ENCODE peak calls at places on chromosome 1, in six cellular contexts. H, X, E, F, T and C are unnamed samples.

GRCh38 chr1:180863158-180863775 is 49.4 kb upstream of the KIAA1614 start:
- DNase-seq in H (no peak), X (peak), E (peak), F (peak), T (no peak), C (no peak)

GRCh38 chr1:75203415-75204277 is 69.5 kb downstream of the LHX8 start:
- DNase-seq in H (peak), X (peak), E (peak), F (peak), T (no peak), C (peak)

GRCh38 chr1:109761227-109762038 is 2.3 kb downstream of the EPS8L3 start:
- DNase-seq in H (no peak), X (no peak), E (no peak), F (no peak), T (no peak), C (no peak)

GRCh38 chr1:203025721-203026665 is at the start of gene PPFIA4:
- DNase-seq in H (peak), X (no peak), E (peak), F (peak), T (peak), C (peak)

GRCh38 chr1:225766967-225767413 is 10.6 kb upstream of the SRP9 start:
- DNase-seq in H (no peak), X (peak), E (peak), F (no peak), T (no peak), C (no peak)

GRCh38 chr1:66197785-66198184 is 336.2 kb upstream of the SGIP1 start:
- DNase-seq in H (no peak), X (no peak), E (no peak), F (no peak), T (no peak), C (no peak)

GRCh38 chr1:147641695-147642592 is 28.4 kb downstream of the ACP6 start:
- DNase-seq in H (no peak), X (peak), E (peak), F (peak), T (peak), C (peak)

GRCh38 chr1:168452329-168452728 is 91.5 kb downstream of the XCL2 start:
- DNase-seq in H (no peak), X (no peak), E (peak), F (no peak), T (peak), C (no peak)

GRCh38 chr1:25135903-25136302 is 96.4 kb downstream of the SYF2 start:
- DNase-seq in H (no peak), X (no peak), E (peak), F (no peak), T (no peak), C (no peak)

GRCh38 chr1:200242379-200243041 is 167.3 kb downstream of the ZNF281 start:
- DNase-seq in H (no peak), X (no peak), E (no peak), F (no peak), T (no peak), C (no peak)

GRCh38 chr1:155324717-155325595 is 4.3 kb downstream of the RUSC1 start:
- DNase-seq in H (no peak), X (peak), E (peak), F (peak), T (peak), C (peak)

GRCh38 chr1:26696191-26696644 is 403 bp downstream of the ARID1A start:
- DNase-seq in H (no peak), X (no peak), E (peak), F (no peak), T (no peak), C (peak)

GRCh38 chr1:17141441-17142197 is 22.4 kb upstream of the PADI2 start:
- DNase-seq in H (peak), X (no peak), E (no peak), F (no peak), T (no peak), C (no peak)

GRCh38 chr1:166039805-166040204 is 127.0 kb downstream of the FAM78B start:
- DNase-seq in H (no peak), X (no peak), E (no peak), F (no peak), T (no peak), C (no peak)

GRCh38 chr1:166040223-166040622 is 126.6 kb downstream of the FAM78B start:
- DNase-seq in H (no peak), X (no peak), E (no peak), F (no peak), T (peak), C (no peak)

GRCh38 chr1:166036092-166036491 is 130.7 kb downstream of the FAM78B start:
- DNase-seq in H (no peak), X (no peak), E (no peak), F (no peak), T (no peak), C (no peak)

GRCh38 chr1:166040635-166041034 is 126.2 kb downstream of the FAM78B start:
- DNase-seq in H (no peak), X (no peak), E (no peak), F (no peak), T (no peak), C (no peak)
- TF ChIP-seq ATF3 in H (no peak), X (no peak), E (no peak), F (no peak), T (no peak), C (no peak)

GRCh38 chr1:241654641-241655040 is 2.6 kb downstream of the WDR64 start:
- DNase-seq in H (no peak), X (no peak), E (no peak), F (no peak), T (no peak), C (no peak)

GRCh38 chr1:241660424-241660972 is 8.4 kb downstream of the WDR64 start:
- DNase-seq in H (no peak), X (no peak), E (no peak), F (no peak), T (no peak), C (no peak)

GRCh38 chr1:241654019-241654418 is 1.9 kb downstream of the WDR64 start:
- DNase-seq in H (no peak), X (no peak), E (no peak), F (no peak), T (no peak), C (no peak)

DNA sequence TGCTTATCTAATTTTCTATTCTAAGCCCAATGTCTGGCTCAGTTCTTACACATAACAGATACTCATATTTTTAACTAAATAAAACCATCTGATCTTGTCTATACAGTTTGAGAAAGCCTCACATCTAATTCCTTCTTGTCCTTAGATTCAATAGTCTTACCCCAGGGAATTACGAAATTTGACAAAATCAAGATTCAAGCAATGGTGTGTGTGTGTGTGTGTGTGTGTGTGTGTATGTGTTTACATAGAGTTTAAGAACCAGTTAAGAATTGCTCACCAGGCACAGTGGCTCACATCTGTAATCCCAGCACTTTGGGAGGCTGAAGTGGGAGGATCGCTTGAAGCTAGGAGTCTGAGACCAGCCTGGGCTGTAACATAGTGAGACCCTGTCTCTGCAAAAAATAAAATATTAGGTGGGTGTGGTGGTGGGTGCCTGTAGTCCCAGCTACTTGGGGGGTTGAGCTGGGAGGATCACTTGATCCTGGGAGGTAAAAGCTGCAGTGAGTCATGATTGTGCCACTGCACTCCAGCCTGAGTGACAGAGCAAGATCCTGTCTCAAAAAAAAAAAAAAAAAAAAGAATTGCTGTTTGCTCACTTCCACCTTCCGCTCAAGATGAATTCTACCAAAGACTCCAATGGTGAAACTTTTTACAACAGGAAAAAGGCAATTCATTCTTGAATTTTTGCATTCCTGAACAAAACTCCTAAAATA is 6.2 kb downstream of the WDR64 start:
- DNase-seq in H (no peak), X (no peak), E (no peak), F (no peak), T (no peak), C (no peak)
- TF ChIP-seq ATF3 in H (no peak), X (no peak), E (peak), F (no peak), T (no peak), C (no peak)

DNA sequence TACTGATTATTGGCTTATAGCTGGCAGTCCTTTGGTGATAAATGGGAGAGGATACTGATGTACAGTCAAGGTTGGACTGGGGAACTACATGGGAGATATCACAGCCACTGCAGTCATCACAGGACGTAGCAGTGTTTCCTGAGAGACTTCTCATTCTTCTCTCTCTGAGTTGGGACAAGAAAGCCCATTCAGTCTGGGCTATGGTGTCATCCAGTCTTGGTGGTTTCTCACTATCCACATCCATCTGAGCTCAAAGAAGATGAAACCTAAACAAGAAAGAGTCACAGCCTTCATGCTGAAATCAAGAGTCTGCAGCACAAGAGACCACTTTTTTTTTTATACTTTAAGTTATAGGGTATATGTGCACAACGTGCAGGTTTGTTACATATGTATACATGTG is 12.8 kb upstream of the CD53 start:
- DNase-seq in H (no peak), X (no peak), E (no peak), F (no peak), T (no peak), C (no peak)
- TF ChIP-seq ATF3 in H (no peak), X (no peak), E (no peak), F (no peak), T (no peak), C (no peak)

GRCh38 chr1:56034222-56034621 is 545.1 kb downstream of the PLPP3 start:
- DNase-seq in H (no peak), X (no peak), E (no peak), F (no peak), T (no peak), C (no peak)
- TF ChIP-seq ATF3 in H (no peak), X (no peak), E (no peak), F (no peak), T (no peak), C (no peak)

GRCh38 chr1:150154143-150154542 is 4.4 kb downstream of the PLEKHO1 start:
- DNase-seq in H (no peak), X (no peak), E (peak), F (no peak), T (no peak), C (no peak)

GRCh38 chr1:150152182-150152536 is 2.4 kb downstream of the PLEKHO1 start:
- DNase-seq in H (no peak), X (no peak), E (no peak), F (no peak), T (no peak), C (no peak)

GRCh38 chr1:150151291-150152181 is 1.8 kb downstream of the PLEKHO1 start:
- DNase-seq in H (no peak), X (no peak), E (no peak), F (no peak), T (no peak), C (no peak)

GRCh38 chr1:150150511-150151021 is 850 bp downstream of the PLEKHO1 start:
- DNase-seq in H (no peak), X (no peak), E (peak), F (no peak), T (peak), C (peak)

GRCh38 chr1:150152772-150153461 is 3.2 kb downstream of the PLEKHO1 start:
- DNase-seq in H (no peak), X (peak), E (no peak), F (no peak), T (no peak), C (no peak)
- TF ChIP-seq ATF3 in H (no peak), X (no peak), E (peak), F (no peak), T (no peak), C (no peak)

DNA sequence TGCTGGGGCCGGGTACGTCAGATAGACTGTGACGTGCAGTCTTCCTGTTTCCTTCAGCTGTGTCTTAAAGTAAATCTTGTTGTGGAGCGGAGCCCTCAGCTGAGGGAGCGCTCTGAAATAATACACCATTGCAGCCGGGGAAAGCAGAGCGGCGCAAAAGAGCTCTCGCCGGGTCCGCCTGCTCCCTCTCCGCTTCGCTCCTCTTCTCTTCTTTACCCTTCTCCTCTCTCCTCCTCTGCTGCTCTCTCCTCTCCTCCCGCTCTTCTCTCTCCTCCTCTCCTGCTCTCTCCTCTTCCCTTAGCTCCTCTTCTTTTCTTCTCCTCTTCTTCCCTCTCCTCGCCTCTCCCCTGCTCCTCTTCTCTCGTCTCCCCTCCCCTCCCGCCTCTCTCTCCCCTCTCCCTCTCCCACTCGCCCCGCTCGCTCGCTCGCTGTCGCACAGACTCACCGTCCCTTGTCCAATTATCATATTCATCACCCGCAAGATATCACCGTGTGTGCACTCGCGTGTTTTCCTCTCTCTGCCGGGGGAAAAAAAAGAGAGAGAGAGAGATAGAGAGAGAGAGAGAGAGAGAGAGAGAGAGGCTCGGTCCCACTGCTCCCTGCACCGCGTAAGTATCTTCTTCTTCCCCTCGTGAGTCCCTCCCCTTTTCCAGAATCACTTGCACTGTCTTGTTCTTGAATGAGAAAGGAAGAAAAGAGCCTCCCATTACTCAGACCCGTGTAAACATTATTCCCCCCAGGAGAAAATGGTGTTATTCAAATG is at the start of gene PROX1:
- DNase-seq in H (no peak), X (peak), E (peak), F (no peak), T (peak), C (peak)
- TF ChIP-seq ATF3 in H (no peak), X (no peak), E (no peak), F (no peak), T (no peak), C (no peak)

DNA sequence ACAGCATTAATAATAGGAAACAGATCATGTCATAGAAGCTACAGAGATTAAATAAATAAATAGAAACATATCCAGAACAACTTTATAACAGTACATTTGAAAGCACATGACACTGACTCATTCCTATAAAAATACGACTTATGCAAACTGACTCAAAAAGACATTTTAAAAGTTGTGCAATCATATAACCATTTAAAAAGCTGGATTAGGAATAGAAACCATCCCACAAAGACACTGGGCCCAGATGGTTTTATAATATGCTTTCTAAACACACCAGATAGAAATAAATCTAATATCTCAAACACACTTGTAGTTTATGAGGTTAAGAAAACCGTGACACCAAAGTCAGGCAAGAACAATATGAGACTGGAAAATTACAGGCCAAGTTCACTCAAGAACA is 47.6 kb downstream of the MATN1 start:
- DNase-seq in H (no peak), X (no peak), E (no peak), F (no peak), T (no peak), C (no peak)
- TF ChIP-seq ATF3 in H (no peak), X (no peak), E (no peak), F (no peak), T (no peak), C (no peak)

DNA sequence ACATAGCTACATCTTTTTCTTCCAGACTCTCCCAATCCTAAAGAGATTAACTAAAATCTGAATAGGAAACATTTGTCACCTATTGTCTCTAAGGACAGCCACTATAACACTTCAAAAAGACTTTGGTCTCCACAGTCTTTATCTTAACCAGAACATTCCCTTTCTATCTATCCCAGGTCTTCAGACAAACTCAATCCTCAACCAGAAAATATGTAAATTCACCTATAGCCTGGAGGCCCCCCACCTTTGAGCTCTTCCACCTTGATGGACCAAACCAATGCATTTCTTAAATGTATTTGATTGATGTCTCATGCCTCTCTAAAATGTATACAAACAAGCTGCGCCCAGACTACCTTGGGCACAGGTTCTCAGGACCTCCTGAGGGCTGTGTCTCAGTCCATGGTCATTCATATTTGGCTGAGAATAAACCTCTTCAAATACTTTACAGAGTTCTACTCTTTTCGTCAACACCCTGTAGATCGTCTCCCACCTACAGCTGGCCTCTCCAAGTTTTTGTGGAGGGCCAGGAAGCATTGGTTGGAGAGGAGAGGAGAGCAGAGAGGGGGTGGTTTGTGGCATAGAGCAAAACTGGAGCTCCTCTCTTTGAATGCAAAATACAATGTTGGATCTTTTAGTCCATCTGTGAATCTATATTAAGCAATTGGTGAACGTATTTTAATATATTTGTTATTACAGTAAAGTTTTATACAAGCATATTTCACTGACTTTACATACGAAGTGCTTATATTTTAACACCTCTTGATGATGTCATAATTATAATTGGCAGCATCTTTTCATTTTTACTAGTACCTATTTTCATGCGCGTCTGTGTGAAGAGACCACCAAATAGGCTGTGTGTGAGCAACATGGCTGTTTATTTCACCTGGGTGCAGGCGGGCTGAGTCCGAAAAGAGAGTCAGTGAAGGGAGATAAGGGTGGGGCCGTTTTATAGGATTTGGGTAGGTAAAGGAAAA is 230.7 kb upstream of the DUSP10 start:
- DNase-seq in H (no peak), X (no peak), E (no peak), F (no peak), T (no peak), C (no peak)
- TF ChIP-seq ATF3 in H (no peak), X (no peak), E (peak), F (no peak), T (no peak), C (no peak)